ENCODE peak calls at places on chromosome 17, in seven cellular contexts. Y, J, P, C, K, B and I are unnamed samples.

GRCh38 chr17:70021726-70022125 is 53.3 kb upstream of the KCNJ16 start:
- DNase-seq in Y (no peak), P (no peak), B (no peak), J (no peak), K (peak), C (no peak), I (no peak)

GRCh38 chr17:50148226-50149098 is 2.0 kb downstream of the PPP1R9B start:
- DNase-seq in C (peak), J (no peak), P (peak), Y (no peak), K (peak), B (peak), I (peak)

GRCh38 chr17:79960788-79961522 is 74.7 kb downstream of the TBC1D16 start:
- DNase-seq in P (no peak), B (no peak), C (no peak), Y (no peak), K (no peak), J (no peak), I (no peak)

GRCh38 chr17:66897141-66897540 is 62.2 kb downstream of the CACNG5 start:
- DNase-seq in B (no peak), K (no peak), Y (no peak), P (no peak), C (no peak), J (no peak), I (no peak)

GRCh38 chr17:81277421-81277820 is 17.7 kb downstream of the SLC38A10 start:
- DNase-seq in Y (no peak), P (no peak), B (no peak), K (no peak), C (no peak), J (no peak), I (no peak)

GRCh38 chr17:44097110-44097810 is 26.2 kb downstream of the HDAC5 start:
- DNase-seq in C (no peak), P (peak), Y (no peak), J (no peak), B (no peak), K (peak), I (peak)

GRCh38 chr17:7561028-7561575 is 617 bp upstream of the SENP3 start:
- DNase-seq in J (peak), P (peak), K (peak), B (peak), C (peak), Y (peak), I (peak)

GRCh38 chr17:9259419-9259818 is 238.1 kb downstream of the NTN1 start:
- DNase-seq in K (no peak), Y (no peak), J (no peak), B (no peak), P (no peak), C (no peak), I (no peak)

GRCh38 chr17:73315481-73315880 is 3.7 kb upstream of the CDC42EP4 start:
- DNase-seq in P (no peak), Y (no peak), J (no peak), K (no peak), B (no peak), C (no peak), I (no peak)

GRCh38 chr17:69434164-69434579 is 19.7 kb downstream of the MAP2K6 start:
- DNase-seq in P (peak), Y (no peak), K (no peak), B (no peak), J (no peak), C (no peak), I (peak)

GRCh38 chr17:67136191-67137025 is 92.1 kb downstream of the CACNG1 start:
- DNase-seq in J (no peak), K (no peak), C (no peak), P (no peak), Y (no peak), B (no peak), I (no peak)

GRCh38 chr17:73468221-73468620 is 156.4 kb upstream of the CDC42EP4 start:
- DNase-seq in P (no peak), Y (no peak), C (no peak), J (no peak), B (no peak), K (no peak), I (no peak)

GRCh38 chr17:4331614-4332013 is 34.9 kb downstream of the UBE2G1 start:
- DNase-seq in Y (no peak), C (no peak), P (no peak), J (no peak), K (no peak), B (no peak), I (no peak)

GRCh38 chr17:74211929-74212261 is 1.5 kb upstream of the TTYH2 start:
- DNase-seq in J (no peak), K (peak), P (no peak), B (no peak), C (no peak), Y (no peak), I (no peak)

GRCh38 chr17:59357929-59358328 is 26.5 kb downstream of the YPEL2 start:
- DNase-seq in P (no peak), B (no peak), J (no peak), Y (no peak), C (no peak), K (peak), I (peak)

GRCh38 chr17:34178047-34178446 is 77.0 kb upstream of the CCL2 start:
- DNase-seq in Y (no peak), P (no peak), B (no peak), K (peak), J (no peak), C (no peak), I (no peak)

GRCh38 chr17:8994319-8994718 is 27.0 kb upstream of the NTN1 start:
- DNase-seq in C (peak), P (peak), J (peak), Y (no peak), B (no peak), K (peak), I (peak)

GRCh38 chr17:79902146-79902791 is 63.0 kb upstream of the CBX4 start:
- DNase-seq in K (no peak), Y (no peak), J (no peak), B (no peak), C (no peak), P (peak), I (no peak)

GRCh38 chr17:43579570-43580140 is 33.5 kb upstream of the ETV4 start:
- DNase-seq in K (peak), C (no peak), Y (no peak), J (no peak), B (peak), P (peak), I (peak)

GRCh38 chr17:53949473-53950090 is 126.9 kb downstream of the KIF2B start:
- DNase-seq in K (no peak), Y (no peak), P (peak), C (no peak), B (no peak), J (no peak), I (no peak)

GRCh38 chr17:72189781-72190593 is 69.2 kb downstream of the SOX9 start:
- DNase-seq in Y (no peak), C (no peak), B (no peak), J (no peak), P (no peak), K (no peak), I (no peak)

GRCh38 chr17:70089513-70090148 is 14.6 kb downstream of the KCNJ16 start:
- DNase-seq in P (no peak), C (no peak), J (no peak), B (no peak), Y (no peak), K (no peak), I (peak)

GRCh38 chr17:78043031-78043430 is 84.5 kb downstream of the TNRC6C start:
- DNase-seq in K (no peak), B (no peak), J (no peak), P (no peak), Y (no peak), C (no peak), I (no peak)